ENCODE peak calls at places on chromosomes 7 and 10, in seven cellular contexts. Y is brain microvascular endothelial cell, P is tibial nerve, M is keratinocyte, D is NB4, U is neural progenitor cell, X is spleen. J is an unnamed sample.

GRCh38 chr7:24882989-24883631 is 96.9 kb downstream of the OSBPL3 start:
- DNase-seq in Y (peak), P (peak), M (no peak), D (peak), U (no peak), X (no peak), J (no peak)

GRCh38 chr10:132805599-132805998 is 19.7 kb upstream of the NKX6-2 start:
- DNase-seq in Y (no peak), P (no peak), M (no peak), D (no peak), U (no peak), X (peak), J (no peak)

GRCh38 chr7:55524558-55525310 is 47.6 kb downstream of the VOPP1 start:
- DNase-seq in Y (no peak), P (peak), M (no peak), D (no peak), U (no peak), X (no peak), J (no peak)

GRCh38 chr7:50339990-50340500 is 35.5 kb downstream of the IKZF1 start:
- DNase-seq in Y (no peak), P (no peak), M (no peak), D (peak), U (no peak), X (peak), J (no peak)

GRCh38 chr10:91313761-91314520 is 93.5 kb downstream of the PCGF5 start:
- DNase-seq in Y (peak), P (no peak), M (no peak), D (no peak), U (no peak), X (no peak), J (no peak)

GRCh38 chr10:81872206-81872605 is 2.8 kb upstream of the NRG3 start:
- DNase-seq in Y (peak), P (no peak), M (no peak), D (no peak), U (no peak), X (no peak), J (no peak)

GRCh38 chr7:192701-193536 is 548 bp downstream of the FAM20C start:
- DNase-seq in Y (no peak), P (no peak), M (no peak), D (no peak), U (peak), X (no peak), J (peak)

GRCh38 chr7:68224041-68224534 is 1227.5 kb downstream of the TYW1 start:
- DNase-seq in Y (no peak), P (peak), M (no peak), D (no peak), U (no peak), X (no peak), J (no peak)

GRCh38 chr7:134842062-134842461 is 62.6 kb downstream of the CALD1 start:
- DNase-seq in Y (no peak), P (no peak), M (no peak), D (no peak), U (no peak), X (no peak), J (no peak)

GRCh38 chr10:95907454-95908253 is at the start of gene CC2D2B:
- DNase-seq in Y (peak), P (peak), M (no peak), D (peak), U (peak), X (peak), J (peak)

GRCh38 chr7:102992509-102992819 is 79.7 kb downstream of the LRRC17 start:
- DNase-seq in Y (no peak), P (no peak), M (no peak), D (peak), U (no peak), X (no peak), J (no peak)

GRCh38 chr10:31782701-31783100 is 145.9 kb downstream of the ARHGAP12 start:
- DNase-seq in Y (no peak), P (no peak), M (no peak), D (no peak), U (no peak), X (no peak), J (no peak)

GRCh38 chr7:100632951-100633717 is 8.2 kb downstream of the TFR2 start:
- DNase-seq in Y (no peak), P (no peak), M (no peak), D (peak), U (peak), X (peak), J (peak)

GRCh38 chr7:82530361-82530760 is 86.8 kb upstream of the CACNA2D1 start:
- DNase-seq in Y (peak), P (no peak), M (no peak), D (peak), U (peak), X (no peak), J (no peak)

GRCh38 chr10:22737587-22737986 is 23.2 kb upstream of the PIP4K2A start:
- DNase-seq in Y (peak), P (peak), M (peak), D (peak), U (no peak), X (no peak), J (no peak)

GRCh38 chr7:47513741-47514241 is 68.1 kb downstream of the TNS3 start:
- DNase-seq in Y (peak), P (no peak), M (no peak), D (no peak), U (peak), X (peak), J (peak)

GRCh38 chr7:131604841-131605279 is 48.4 kb upstream of the PODXL start:
- DNase-seq in Y (peak), P (no peak), M (peak), D (no peak), U (no peak), X (no peak), J (no peak)

GRCh38 chr7:21261627-21262564 is 166.0 kb upstream of the SP4 start:
- DNase-seq in Y (peak), P (no peak), M (no peak), D (peak), U (peak), X (peak), J (peak)

GRCh38 chr10:67772894-67773511 is 65.0 kb downstream of the DNAJC12 start:
- DNase-seq in Y (peak), P (no peak), M (no peak), D (peak), U (no peak), X (no peak), J (no peak)

GRCh38 chr7:40538281-40538680 is 403.5 kb downstream of the SUGCT start:
- DNase-seq in Y (no peak), P (no peak), M (no peak), D (peak), U (no peak), X (no peak), J (no peak)

GRCh38 chr7:134514663-134515062 is 12.7 kb upstream of the AKR1B10 start:
- DNase-seq in Y (peak), P (peak), M (no peak), D (peak), U (peak), X (no peak), J (peak)

GRCh38 chr10:101130984-101131961 is at the start of gene TLX1:
- DNase-seq in Y (no peak), P (no peak), M (no peak), D (peak), U (peak), X (no peak), J (no peak)

GRCh38 chr10:73774637-73775036 is 7.2 kb upstream of the CHCHD1 start:
- DNase-seq in Y (no peak), P (no peak), M (no peak), D (peak), U (no peak), X (no peak), J (no peak)

GRCh38 chr10:70714961-70715360 is 42.7 kb downstream of the ADAMTS14 start:
- DNase-seq in Y (no peak), P (no peak), M (no peak), D (no peak), U (no peak), X (no peak), J (no peak)

GRCh38 chr7:120273476-120273975 is 551 bp downstream of the KCND2 start:
- DNase-seq in Y (no peak), P (no peak), M (no peak), D (peak), U (peak), X (no peak), J (no peak)

GRCh38 chr7:120274899-120275298 is 1.9 kb downstream of the KCND2 start:
- DNase-seq in Y (no peak), P (no peak), M (no peak), D (no peak), U (no peak), X (no peak), J (no peak)

GRCh38 chr7:120274482-120274881 is 1.5 kb downstream of the KCND2 start:
- DNase-seq in Y (no peak), P (no peak), M (no peak), D (no peak), U (peak), X (no peak), J (no peak)

GRCh38 chr7:120272896-120273475 is at the start of gene KCND2:
- DNase-seq in Y (no peak), P (no peak), M (no peak), D (peak), U (peak), X (no peak), J (no peak)

GRCh38 chr7:120272261-120272895 is 597 bp upstream of the KCND2 start:
- DNase-seq in Y (peak), P (no peak), M (peak), D (peak), U (peak), X (no peak), J (no peak)
- TF ChIP-seq CTCF in Y (peak), P (peak), M (peak), D (peak), U (peak), X (no peak), J (peak)

GRCh38 chr7:79653136-79653631 is 199.7 kb upstream of the MAGI2 start:
- DNase-seq in Y (peak), P (no peak), M (no peak), D (no peak), U (no peak), X (no peak), J (no peak)
- H3K4me3 ChIP-seq in Y (no peak), P (no peak), M (no peak), D (no peak), U (no peak), X (no peak), J (no peak)

GRCh38 chr10:89701238-89702120 is at the start of gene KIF20B:
- DNase-seq in Y (peak), P (peak), M (peak), D (peak), U (peak), X (peak), J (peak)
- TF ChIP-seq CTCF in Y (peak), P (peak), M (peak), D (peak), U (peak), X (no peak), J (peak)

DNA sequence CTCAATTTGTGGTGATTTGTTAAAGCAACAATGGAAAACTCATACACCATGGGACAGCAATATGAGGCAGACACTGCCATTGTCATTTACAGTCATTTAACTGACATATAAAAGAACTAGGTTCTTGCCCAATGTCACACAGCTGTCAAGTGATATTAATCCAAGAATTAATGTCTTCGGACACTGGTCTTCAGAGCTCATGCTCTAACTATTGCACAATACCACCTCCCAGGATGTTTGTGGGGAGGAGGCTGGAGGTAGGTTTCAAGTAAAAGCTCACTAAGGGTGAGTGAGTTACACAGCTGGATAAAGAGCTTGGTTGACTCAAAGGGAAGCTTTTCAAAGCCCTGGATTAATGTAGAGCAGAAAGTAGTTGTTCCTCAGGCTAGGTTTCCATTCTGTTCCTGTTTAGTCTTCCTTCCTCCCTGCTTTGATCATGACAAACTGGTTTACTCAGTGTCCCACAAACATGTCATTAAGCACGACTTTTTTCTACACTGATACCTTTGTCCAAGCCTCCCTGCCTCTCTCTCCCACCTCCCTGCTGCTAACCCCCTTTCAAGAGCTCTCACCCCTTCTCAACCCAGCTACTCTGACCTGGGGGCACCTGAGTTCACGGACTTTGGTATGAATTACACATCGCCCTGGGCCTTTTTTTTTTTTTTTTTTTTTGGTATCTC is 995 bp upstream of the EXOC6 start:
- DNase-seq in Y (peak), P (no peak), M (no peak), D (peak), U (no peak), X (no peak), J (no peak)
- H3K4me3 ChIP-seq in Y (no peak), P (no peak), M (no peak), D (no peak), U (no peak), X (no peak), J (peak)

DNA sequence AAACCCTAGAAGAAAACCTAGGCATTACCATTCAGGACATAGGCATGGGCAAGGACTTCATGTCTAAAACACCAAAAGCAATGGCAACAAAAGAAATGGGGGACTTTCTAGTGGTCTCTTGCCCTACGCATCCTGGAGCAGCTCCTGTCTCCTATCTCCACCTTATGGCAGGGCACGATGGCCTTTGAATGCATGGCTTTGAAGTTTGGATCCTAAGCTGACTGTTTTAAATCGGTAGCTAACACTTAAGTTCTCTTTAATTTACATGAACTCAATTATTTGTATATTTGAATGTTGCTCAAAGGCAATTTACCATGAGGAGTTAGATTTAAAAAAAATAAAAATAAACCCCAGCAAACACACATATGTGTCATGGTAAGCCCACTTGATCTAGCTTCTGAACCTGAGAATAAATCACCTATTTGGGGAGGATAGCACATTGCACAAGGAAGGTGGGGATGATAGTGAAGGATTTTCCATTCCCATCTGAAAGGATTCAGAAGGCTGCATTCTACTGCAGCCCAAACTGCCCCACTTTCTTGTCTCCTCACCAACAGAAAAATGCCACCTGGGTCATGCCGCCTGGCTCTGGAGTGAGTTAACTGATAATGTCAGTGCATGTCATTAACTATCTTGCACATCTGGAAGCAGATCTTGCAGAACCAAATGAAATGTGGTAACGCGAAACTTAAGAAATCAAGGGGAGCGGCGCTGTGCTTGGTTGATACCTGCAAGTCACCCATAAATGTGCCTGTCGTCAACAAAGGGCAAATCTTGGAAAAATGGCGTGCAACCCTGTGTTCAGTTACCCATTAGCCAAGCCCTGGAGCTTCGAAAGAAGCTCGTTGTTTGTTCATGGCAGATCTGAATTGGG is 12.4 kb downstream of the KLF6 start:
- DNase-seq in Y (peak), P (no peak), M (no peak), D (no peak), U (no peak), X (no peak), J (peak)
- TF ChIP-seq CTCF in Y (no peak), P (no peak), M (no peak), D (no peak), U (no peak), X (no peak), J (no peak)

GRCh38 chr10:86666538-86666937 is 1.8 kb upstream of the LDB3 start:
- DNase-seq in Y (no peak), P (no peak), M (no peak), D (no peak), U (no peak), X (no peak), J (no peak)
- H3K4me3 ChIP-seq in Y (no peak), P (no peak), M (no peak), D (no peak), U (no peak), X (no peak), J (no peak)

GRCh38 chr10:13788701-13789447 is 202.1 kb downstream of the PRPF18 start:
- DNase-seq in Y (peak), P (peak), M (no peak), D (no peak), U (no peak), X (no peak), J (no peak)

GRCh38 chr10:13779748-13780147 is 193.0 kb downstream of the PRPF18 start:
- DNase-seq in Y (no peak), P (no peak), M (no peak), D (no peak), U (no peak), X (no peak), J (no peak)

GRCh38 chr10:13788320-13788600 is 201.5 kb downstream of the PRPF18 start:
- DNase-seq in Y (no peak), P (no peak), M (no peak), D (peak), U (no peak), X (no peak), J (no peak)

GRCh38 chr10:13787015-13787421 is 200.3 kb downstream of the PRPF18 start:
- DNase-seq in Y (peak), P (no peak), M (no peak), D (no peak), U (no peak), X (peak), J (peak)

GRCh38 chr10:13784067-13784466 is 197.3 kb downstream of the PRPF18 start:
- DNase-seq in Y (peak), P (no peak), M (no peak), D (peak), U (peak), X (no peak), J (no peak)
- TF ChIP-seq CTCF in Y (peak), P (no peak), M (peak), D (peak), U (peak), X (no peak), J (no peak)